ENCODE peak calls at places on chromosomes 5 and 9, in nine cellular contexts. S is IMR-90, W is dorsolateral prefrontal cortex, M is neural progenitor cell, U is colonic mucosa, Z is adrenal gland, X is PC-3, N is Peyer's patch, T is fibroblast of lung. G is an unnamed sample.

GRCh38 chr5:59039296-59040006 is 456.6 kb downstream of the RAB3C start:
- DNase-seq in N (peak), T (peak), Z (peak), M (peak), S (peak), X (peak), W (peak), U (peak), G (peak)

GRCh38 chr5:172713113-172713808 is 57.7 kb downstream of the DUSP1 start:
- DNase-seq in M (peak), N (peak), S (no peak), Z (peak), X (peak), W (peak), T (peak), U (peak), G (no peak)

GRCh38 chr9:136386018-136386417 is 12.5 kb upstream of the CARD9 start:
- DNase-seq in M (no peak), S (no peak), X (no peak), T (no peak), Z (no peak), W (no peak), N (no peak), U (no peak), G (no peak)

GRCh38 chr5:73363911-73364730 is 84.5 kb downstream of the FOXD1 start:
- DNase-seq in W (no peak), X (peak), T (peak), Z (no peak), M (no peak), N (no peak), S (peak), U (no peak), G (no peak)

GRCh38 chr5:14201325-14202061 is 58.4 kb downstream of the TRIO start:
- DNase-seq in W (no peak), X (peak), M (no peak), U (no peak), N (no peak), Z (no peak), T (peak), S (peak), G (no peak)

GRCh38 chr5:87069974-87070608 is 197.6 kb upstream of the RASA1 start:
- DNase-seq in S (peak), X (peak), U (peak), Z (peak), N (peak), T (peak), W (no peak), M (peak), G (no peak)

GRCh38 chr5:173200356-173200755 is 34.6 kb downstream of the NKX2-5 start:
- DNase-seq in Z (no peak), W (no peak), M (no peak), N (no peak), T (no peak), X (no peak), U (no peak), S (no peak), G (no peak)

GRCh38 chr5:9430306-9430705 is 115.6 kb downstream of the SEMA5A start:
- DNase-seq in S (no peak), M (no peak), U (no peak), W (no peak), T (no peak), Z (no peak), N (no peak), X (no peak), G (no peak)

GRCh38 chr5:132103969-132104391 is 30.4 kb downstream of the CSF2 start:
- DNase-seq in M (no peak), W (no peak), N (no peak), T (peak), Z (no peak), S (no peak), U (no peak), X (no peak), G (no peak)

GRCh38 chr5:103774736-103775135 is 212.1 kb upstream of the NUDT12 start:
- DNase-seq in N (no peak), U (no peak), Z (no peak), S (peak), M (no peak), X (peak), T (no peak), W (no peak), G (no peak)

GRCh38 chr5:122311888-122312669 is at the start of gene SNCAIP:
- DNase-seq in N (peak), T (peak), M (peak), U (peak), Z (peak), W (peak), S (peak), X (peak), G (peak)

GRCh38 chr9:136036050-136036449 is 59.0 kb downstream of the NACC2 start:
- DNase-seq in N (no peak), X (no peak), W (no peak), M (no peak), U (no peak), Z (peak), T (no peak), S (peak), G (no peak)

GRCh38 chr5:139838381-139839197 is 43.0 kb downstream of the PSD2 start:
- DNase-seq in T (no peak), S (no peak), X (no peak), W (peak), Z (no peak), M (no peak), U (no peak), N (no peak), G (no peak)

GRCh38 chr9:91741529-91741928 is 208.5 kb downstream of the ROR2 start:
- DNase-seq in W (no peak), S (peak), X (peak), M (no peak), U (no peak), T (peak), Z (peak), N (no peak), G (no peak)

GRCh38 chr9:27183701-27184100 is 74.7 kb downstream of the TEK start:
- DNase-seq in T (peak), S (peak), N (no peak), U (no peak), X (peak), W (no peak), Z (peak), M (no peak), G (no peak)

GRCh38 chr5:134242146-134242545 is 16.3 kb upstream of the PPP2CA start:
- DNase-seq in T (peak), N (no peak), X (no peak), S (peak), Z (no peak), W (peak), U (no peak), M (no peak), G (no peak)

GRCh38 chr5:36897616-36898015 is 21.0 kb downstream of the NIPBL start:
- DNase-seq in S (peak), U (no peak), Z (no peak), W (no peak), X (no peak), M (no peak), N (no peak), T (peak), G (no peak)

GRCh38 chr9:28093141-28093540 is 519.9 kb upstream of the C9orf72 start:
- DNase-seq in Z (no peak), X (no peak), T (no peak), M (no peak), U (no peak), W (no peak), S (no peak), N (no peak), G (no peak)

GRCh38 chr9:70747335-70747734 is 332.9 kb upstream of the KLF9 start:
- DNase-seq in S (no peak), W (no peak), T (no peak), X (no peak), Z (peak), M (no peak), N (no peak), U (no peak), G (no peak)

GRCh38 chr9:35547889-35548418 is 57.1 kb upstream of the TESK1 start:
- DNase-seq in U (no peak), S (no peak), Z (no peak), M (no peak), T (no peak), X (no peak), N (no peak), W (no peak), G (no peak)

GRCh38 chr5:5342784-5343183 is 79.7 kb upstream of the ICE1 start:
- DNase-seq in M (no peak), W (no peak), X (peak), T (peak), S (peak), U (no peak), N (no peak), Z (peak), G (no peak)

GRCh38 chr9:86591472-86591871 is 237.3 kb upstream of the TUT7 start:
- DNase-seq in M (no peak), T (no peak), Z (no peak), W (no peak), X (no peak), S (no peak), U (no peak), N (no peak), G (no peak)

GRCh38 chr5:39699164-39699563 is 274.4 kb upstream of the DAB2 start:
- DNase-seq in T (no peak), M (no peak), S (no peak), W (no peak), Z (no peak), N (no peak), U (no peak), X (no peak), G (no peak)

GRCh38 chr5:179533907-179534306 is 16.4 kb upstream of the RUFY1 start:
- DNase-seq in X (no peak), M (no peak), W (no peak), N (no peak), S (no peak), T (no peak), Z (no peak), U (no peak), G (no peak)

GRCh38 chr5:179533024-179533423 is 17.3 kb upstream of the RUFY1 start:
- DNase-seq in X (no peak), W (no peak), S (no peak), M (no peak), N (no peak), U (no peak), T (no peak), Z (no peak), G (no peak)

GRCh38 chr5:179526978-179527377 is 23.4 kb upstream of the RUFY1 start:
- DNase-seq in S (no peak), U (no peak), Z (no peak), T (peak), N (no peak), W (no peak), X (no peak), M (no peak), G (no peak)

GRCh38 chr5:179534431-179534830 is 15.9 kb upstream of the RUFY1 start:
- DNase-seq in N (peak), S (no peak), M (no peak), Z (no peak), W (no peak), U (no peak), T (no peak), X (no peak), G (no peak)

GRCh38 chr5:179530069-179530998 is 20.0 kb upstream of the RUFY1 start:
- DNase-seq in U (peak), Z (peak), S (no peak), T (peak), X (no peak), N (peak), W (peak), M (peak), G (no peak)
- H3K4me3 ChIP-seq in U (peak), Z (peak), S (peak), T (peak), X (no peak), N (peak), W (peak), M (peak), G (peak)

DNA sequence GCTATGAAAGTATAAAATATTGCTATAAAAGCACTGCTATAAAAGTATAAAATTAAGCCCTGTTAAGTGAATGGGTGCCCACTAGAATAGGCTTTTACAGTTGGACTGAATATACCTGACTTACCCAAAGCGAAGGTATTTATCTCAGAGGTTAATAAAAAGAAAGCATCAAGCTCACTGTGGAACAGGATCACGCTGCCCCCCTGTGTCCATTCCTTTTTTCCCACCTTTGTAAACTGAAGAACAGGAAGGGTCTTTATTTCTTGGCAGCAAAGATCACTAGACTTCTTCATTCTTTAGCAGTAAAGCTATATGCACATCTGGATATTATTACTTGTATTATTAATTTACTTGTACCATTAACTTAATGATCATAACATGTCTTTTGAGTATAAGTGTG is 22.1 kb upstream of the PLPP6 start:
- DNase-seq in X (peak), M (peak), W (no peak), U (no peak), S (no peak), Z (peak), T (peak), N (peak), G (no peak)
- TF ChIP-seq CTCF in X (peak), M (peak), W (peak), U (no peak), S (peak), Z (peak), T (peak), N (peak), G (no peak)

GRCh38 chr9:107559499-107560086 is 70.0 kb upstream of the KLF4 start:
- DNase-seq in M (no peak), S (no peak), W (no peak), X (no peak), T (no peak), N (no peak), Z (peak), U (no peak), G (no peak)
- H3K27ac ChIP-seq in M (no peak), S (no peak), W (no peak), X (no peak), T (no peak), N (no peak), Z (no peak), U (no peak), G (no peak)

GRCh38 chr9:105243015-105243686 is 1.3 kb upstream of the SLC44A1 start:
- DNase-seq in S (peak), U (no peak), W (no peak), Z (no peak), T (no peak), X (no peak), N (no peak), M (peak), G (no peak)
- H3K4me3 ChIP-seq in S (no peak), U (no peak), W (peak), Z (peak), T (peak), X (no peak), N (no peak), M (no peak), G (peak)